ENCODE peak calls at places on chromosomes 5 and 9, in eight cellular contexts. N is SK-N-SH, V is IMR-90, M is GM12878, Q is H1, Y is HepG2, D is K562, O is WTC11. Z is an unnamed sample.

GRCh38 chr5:77972545-77973252 is 196.6 kb upstream of the TBCA start:
- DNase-seq in N (peak), V (no peak), M (no peak), Q (no peak), Y (no peak), D (peak), O (no peak), Z (no peak)

GRCh38 chr5:121156565-121156964 is 692.5 kb downstream of the PRR16 start:
- DNase-seq in N (no peak), V (no peak), M (no peak), Q (no peak), Y (no peak), D (no peak), O (no peak), Z (no peak)

GRCh38 chr5:140245926-140246325 is 57.0 kb downstream of the PFDN1 start:
- DNase-seq in N (no peak), V (no peak), M (no peak), Q (no peak), Y (no peak), D (no peak), O (no peak), Z (no peak)

GRCh38 chr9:111179577-111179976 is 141.3 kb upstream of the LPAR1 start:
- DNase-seq in N (no peak), V (no peak), M (peak), Q (no peak), Y (no peak), D (no peak), O (no peak), Z (no peak)

GRCh38 chr5:56078675-56079500 is 84.1 kb upstream of the IL6ST start:
- DNase-seq in N (no peak), V (peak), M (no peak), Q (no peak), Y (peak), D (no peak), O (no peak), Z (no peak)

GRCh38 chr9:34612788-34613390 is 992 bp upstream of the RPP25L start:
- DNase-seq in N (peak), V (peak), M (no peak), Q (no peak), Y (peak), D (peak), O (peak), Z (peak)

GRCh38 chr9:133732351-133733073 is 5.6 kb downstream of the SARDH start:
- DNase-seq in N (no peak), V (no peak), M (no peak), Q (no peak), Y (no peak), D (no peak), O (no peak), Z (no peak)

GRCh38 chr9:94937214-94937903 is 210.9 kb downstream of the AOPEP start:
- DNase-seq in N (no peak), V (peak), M (no peak), Q (no peak), Y (no peak), D (peak), O (no peak), Z (peak)

GRCh38 chr5:175059687-175060194 is 335.4 kb downstream of the MSX2 start:
- DNase-seq in N (peak), V (peak), M (no peak), Q (peak), Y (peak), D (no peak), O (peak), Z (peak)

GRCh38 chr5:138632900-138633489 is 57.8 kb upstream of the HSPA9 start:
- DNase-seq in N (peak), V (peak), M (peak), Q (peak), Y (peak), D (peak), O (peak), Z (peak)

GRCh38 chr9:129597355-129598088 is 23.4 kb downstream of the C9orf50 start:
- DNase-seq in N (peak), V (peak), M (no peak), Q (no peak), Y (peak), D (no peak), O (peak), Z (peak)

GRCh38 chr9:86974421-86974820 is 27.1 kb upstream of the GAS1 start:
- DNase-seq in N (no peak), V (no peak), M (no peak), Q (no peak), Y (no peak), D (no peak), O (no peak), Z (no peak)

GRCh38 chr5:54227109-54227508 is 83.3 kb downstream of the ARL15 start:
- DNase-seq in N (no peak), V (no peak), M (no peak), Q (no peak), Y (no peak), D (no peak), O (no peak), Z (no peak)
- TF ChIP-seq USF2 in N (no peak), V (no peak), M (no peak), Q (no peak), Y (no peak), D (no peak), O (no peak), Z (no peak)

DNA sequence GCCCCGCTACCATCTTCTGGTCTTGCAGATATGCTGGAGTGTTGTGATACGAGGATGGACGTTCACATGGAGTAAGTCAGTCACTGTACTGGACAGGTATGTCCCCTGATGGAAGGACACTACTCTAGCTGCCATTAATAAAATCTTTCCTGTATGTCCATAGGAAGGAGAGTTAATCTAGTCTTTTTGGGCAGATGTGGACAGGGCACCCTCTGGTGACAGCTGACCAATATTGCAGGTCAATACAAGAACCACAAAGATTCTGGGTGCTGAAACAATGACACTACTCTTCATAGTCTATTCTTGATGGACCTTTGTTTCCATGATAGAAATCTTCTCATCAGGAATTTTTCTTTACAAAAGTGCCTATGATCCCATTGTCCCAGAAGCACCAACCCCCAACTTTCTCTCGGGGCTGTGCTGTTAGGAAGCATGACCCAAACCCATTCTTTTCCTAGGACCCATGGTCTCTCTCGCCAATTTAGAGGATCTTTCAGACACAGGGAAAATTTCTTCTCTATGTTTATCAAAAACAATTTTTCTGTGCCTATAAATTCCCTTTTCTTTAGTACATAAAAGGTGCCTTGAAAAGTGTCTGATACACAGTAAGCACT is 376.9 kb downstream of the DTWD2 start:
- DNase-seq in N (peak), V (peak), M (no peak), Q (no peak), Y (peak), D (peak), O (peak), Z (peak)
- TF ChIP-seq USF2 in N (no peak), V (no peak), M (no peak), Q (no peak), Y (no peak), D (no peak), O (no peak), Z (no peak)

GRCh38 chr5:180799902-180800801 is 2.5 kb downstream of the MGAT1 start:
- DNase-seq in N (no peak), V (peak), M (no peak), Q (no peak), Y (no peak), D (no peak), O (no peak), Z (peak)
- TF ChIP-seq USF2 in N (no peak), V (no peak), M (no peak), Q (no peak), Y (no peak), D (no peak), O (no peak), Z (no peak)

DNA sequence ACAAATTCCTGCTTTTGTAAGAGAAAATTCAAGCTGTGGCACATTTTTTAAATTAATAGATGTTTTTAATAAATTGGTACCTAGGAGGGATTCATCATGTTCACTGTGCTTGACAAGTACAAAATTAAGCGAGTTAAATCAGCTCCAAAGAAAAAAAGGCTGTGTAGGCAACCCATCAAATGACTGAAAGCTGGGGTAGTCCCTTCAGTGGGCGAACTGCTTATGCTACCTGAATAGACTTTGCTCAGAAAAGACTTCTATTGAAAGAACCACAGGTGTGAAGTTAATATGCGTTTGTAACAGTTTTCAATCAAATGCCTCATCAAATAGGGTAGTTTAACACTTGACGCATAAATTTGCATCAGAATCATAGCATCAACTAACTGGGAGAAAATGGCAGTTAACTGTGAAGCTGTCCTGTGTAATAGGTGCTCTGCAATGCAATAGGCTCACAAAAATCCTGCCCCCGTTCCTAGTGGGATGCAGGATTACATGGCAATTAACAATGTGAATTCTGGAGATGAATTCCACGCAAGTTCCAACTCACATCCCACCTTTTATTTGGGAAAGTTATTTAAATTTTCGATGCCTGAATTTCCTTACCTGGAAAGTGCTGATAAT is 14.4 kb upstream of the ARL15 start:
- DNase-seq in N (no peak), V (no peak), M (no peak), Q (no peak), Y (no peak), D (no peak), O (no peak), Z (no peak)
- TF ChIP-seq USF2 in N (no peak), V (no peak), M (no peak), Q (no peak), Y (no peak), D (no peak), O (no peak), Z (no peak)

GRCh38 chr9:88075966-88076285 is 62.3 kb downstream of the SPATA31C2 start:
- DNase-seq in N (no peak), V (no peak), M (no peak), Q (no peak), Y (no peak), D (no peak), O (no peak), Z (no peak)

GRCh38 chr9:88077071-88077617 is 61.1 kb downstream of the SPATA31C2 start:
- DNase-seq in N (no peak), V (no peak), M (no peak), Q (no peak), Y (no peak), D (no peak), O (no peak), Z (no peak)

GRCh38 chr9:88076286-88077070 is 61.8 kb downstream of the SPATA31C2 start:
- DNase-seq in N (peak), V (peak), M (no peak), Q (peak), Y (peak), D (peak), O (peak), Z (peak)

GRCh38 chr9:88072831-88073365 is 65.4 kb downstream of the SPATA31C2 start:
- DNase-seq in N (no peak), V (no peak), M (no peak), Q (no peak), Y (no peak), D (no peak), O (no peak), Z (no peak)

DNA sequence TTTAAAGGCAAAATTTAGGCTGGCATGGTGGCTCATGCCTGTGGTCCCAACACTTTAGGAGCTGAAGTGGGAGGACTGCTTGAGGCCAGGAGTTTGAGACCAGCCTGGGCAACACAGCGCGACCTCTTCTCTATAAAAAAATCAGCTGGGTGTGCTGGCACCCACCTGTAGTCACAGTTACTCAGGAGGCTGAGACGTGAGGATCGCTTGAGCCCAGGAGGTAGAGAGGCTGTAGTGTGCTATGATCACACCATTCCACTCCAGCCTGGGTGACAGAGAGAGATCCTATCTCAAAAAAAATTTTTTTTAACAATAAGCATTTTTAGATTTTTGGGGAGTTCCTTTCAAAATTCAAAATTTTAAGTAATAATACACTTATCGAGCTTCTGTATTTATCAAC is 63.3 kb downstream of the SPATA31C2 start:
- DNase-seq in N (no peak), V (no peak), M (no peak), Q (no peak), Y (no peak), D (no peak), O (no peak), Z (no peak)
- TF ChIP-seq USF2 in N (no peak), V (no peak), M (no peak), Q (no peak), Y (no peak), D (no peak), O (no peak), Z (no peak)

Z was measured in A549.